ENCODE peak calls at places on chromosomes 3 and 15, in five cellular contexts. One of them, this sample, is unnamed.

GRCh38 chr3:177300039-177300833 is 103.0 kb upstream of the TBL1XR1 start:
- DNase-seq in stimulated activated CD4-positive, alpha-beta T cell treated with anti-CD3 and anti-CD28 coated beads, Interleukin-4, amount 100 ng/mL, for 48 hours: no peak
- DNase-seq in GF-D8: peak; percentile 38
- DNase-seq in Right ventricle myocardium superior: no peak
- DNase-seq in GOT3: no peak
- DNase-seq in this sample: no peak

GRCh38 chr15:94631608-94632007 is 400.2 kb downstream of the MCTP2 start:
- DNase-seq in GOT3: no peak
- DNase-seq in stimulated activated CD4-positive, alpha-beta T cell treated with anti-CD3 and anti-CD28 coated beads, Interleukin-4, amount 100 ng/mL, for 48 hours: no peak
- DNase-seq in GF-D8: peak; percentile 4
- DNase-seq in Right ventricle myocardium superior: no peak
- DNase-seq in this sample: no peak

GRCh38 chr3:111517801-111518200 is 24.2 kb upstream of the CD96 start:
- DNase-seq in GOT3: no peak
- DNase-seq in stimulated activated CD4-positive, alpha-beta T cell treated with anti-CD3 and anti-CD28 coated beads, Interleukin-4, amount 100 ng/mL, for 48 hours: no peak
- DNase-seq in Right ventricle myocardium superior: no peak
- DNase-seq in GF-D8: no peak
- DNase-seq in this sample: no peak

GRCh38 chr15:81686021-81686420 is 312.0 kb upstream of the TMC3 start:
- DNase-seq in GF-D8: no peak
- DNase-seq in GOT3: no peak
- DNase-seq in stimulated activated CD4-positive, alpha-beta T cell treated with anti-CD3 and anti-CD28 coated beads, Interleukin-4, amount 100 ng/mL, for 48 hours: no peak
- DNase-seq in Right ventricle myocardium superior: no peak
- DNase-seq in this sample: no peak

GRCh38 chr15:62495670-62496328 is 330.7 kb upstream of the C2CD4B start:
- DNase-seq in GF-D8: no peak
- DNase-seq in Right ventricle myocardium superior: no peak
- DNase-seq in stimulated activated CD4-positive, alpha-beta T cell treated with anti-CD3 and anti-CD28 coated beads, Interleukin-4, amount 100 ng/mL, for 48 hours: no peak
- DNase-seq in GOT3: no peak
- DNase-seq in this sample: peak; percentile 50

GRCh38 chr15:58360421-58361090 is 71.2 kb upstream of the LIPC start:
- DNase-seq in stimulated activated CD4-positive, alpha-beta T cell treated with anti-CD3 and anti-CD28 coated beads, Interleukin-4, amount 100 ng/mL, for 48 hours: no peak
- DNase-seq in Right ventricle myocardium superior: no peak
- DNase-seq in GF-D8: no peak
- DNase-seq in GOT3: no peak
- DNase-seq in this sample: no peak

GRCh38 chr15:51992953-51993352 is 21.4 kb upstream of the LEO1 start:
- DNase-seq in GF-D8: no peak
- DNase-seq in Right ventricle myocardium superior: no peak
- DNase-seq in GOT3: no peak
- DNase-seq in stimulated activated CD4-positive, alpha-beta T cell treated with anti-CD3 and anti-CD28 coated beads, Interleukin-4, amount 100 ng/mL, for 48 hours: no peak
- DNase-seq in this sample: no peak

GRCh38 chr3:196135693-196136639 is 54.1 kb upstream of the TFRC start:
- DNase-seq in GF-D8: no peak
- DNase-seq in Right ventricle myocardium superior: no peak
- DNase-seq in stimulated activated CD4-positive, alpha-beta T cell treated with anti-CD3 and anti-CD28 coated beads, Interleukin-4, amount 100 ng/mL, for 48 hours: no peak
- DNase-seq in GOT3: no peak
- DNase-seq in this sample: no peak

GRCh38 chr15:74798388-74799254 is 14.0 kb upstream of the LMAN1L start:
- DNase-seq in stimulated activated CD4-positive, alpha-beta T cell treated with anti-CD3 and anti-CD28 coated beads, Interleukin-4, amount 100 ng/mL, for 48 hours: no peak
- DNase-seq in GF-D8: no peak
- DNase-seq in Right ventricle myocardium superior: peak; percentile 75
- DNase-seq in GOT3: no peak
- DNase-seq in this sample: no peak

GRCh38 chr15:40500584-40501330 is 30.0 kb downstream of the CHST14 start:
- DNase-seq in GF-D8: no peak
- DNase-seq in GOT3: no peak
- DNase-seq in stimulated activated CD4-positive, alpha-beta T cell treated with anti-CD3 and anti-CD28 coated beads, Interleukin-4, amount 100 ng/mL, for 48 hours: no peak
- DNase-seq in Right ventricle myocardium superior: no peak
- DNase-seq in this sample: no peak

GRCh38 chr15:35851491-35851890 is 305.5 kb upstream of the DPH6 start:
- DNase-seq in stimulated activated CD4-positive, alpha-beta T cell treated with anti-CD3 and anti-CD28 coated beads, Interleukin-4, amount 100 ng/mL, for 48 hours: no peak
- DNase-seq in GF-D8: no peak
- DNase-seq in Right ventricle myocardium superior: no peak
- DNase-seq in GOT3: no peak
- DNase-seq in this sample: no peak

GRCh38 chr15:101439285-101439919 is 50.1 kb downstream of the PCSK6 start:
- DNase-seq in GF-D8: no peak
- DNase-seq in GOT3: no peak
- DNase-seq in Right ventricle myocardium superior: no peak
- DNase-seq in stimulated activated CD4-positive, alpha-beta T cell treated with anti-CD3 and anti-CD28 coated beads, Interleukin-4, amount 100 ng/mL, for 48 hours: no peak
- DNase-seq in this sample: no peak

GRCh38 chr15:67840747-67841634 is 1.1 kb upstream of the RNU6-1 start:
- DNase-seq in stimulated activated CD4-positive, alpha-beta T cell treated with anti-CD3 and anti-CD28 coated beads, Interleukin-4, amount 100 ng/mL, for 48 hours: no peak
- DNase-seq in GF-D8: no peak
- DNase-seq in Right ventricle myocardium superior: no peak
- DNase-seq in GOT3: no peak
- DNase-seq in this sample: no peak

GRCh38 chr3:8596706-8597514 is 47.7 kb downstream of the SSUH2 start:
- DNase-seq in GOT3: no peak
- DNase-seq in stimulated activated CD4-positive, alpha-beta T cell treated with anti-CD3 and anti-CD28 coated beads, Interleukin-4, amount 100 ng/mL, for 48 hours: no peak
- DNase-seq in Right ventricle myocardium superior: no peak
- DNase-seq in GF-D8: no peak
- DNase-seq in this sample: no peak

GRCh38 chr3:142966808-142967207 is 3.3 kb upstream of the PAQR9 start:
- DNase-seq in stimulated activated CD4-positive, alpha-beta T cell treated with anti-CD3 and anti-CD28 coated beads, Interleukin-4, amount 100 ng/mL, for 48 hours: no peak
- DNase-seq in GF-D8: no peak
- DNase-seq in GOT3: no peak
- DNase-seq in Right ventricle myocardium superior: no peak
- DNase-seq in this sample: no peak

GRCh38 chr3:57783186-57784088 is 27.3 kb downstream of the SLMAP start:
- DNase-seq in stimulated activated CD4-positive, alpha-beta T cell treated with anti-CD3 and anti-CD28 coated beads, Interleukin-4, amount 100 ng/mL, for 48 hours: no peak
- DNase-seq in Right ventricle myocardium superior: peak; percentile 46
- DNase-seq in GF-D8: no peak
- DNase-seq in GOT3: no peak
- DNase-seq in this sample: no peak

This sample was measured in left cardiac atrium.